ENCODE peak calls at places on chromosomes 5 and 9, in eight cellular contexts. B, T, J, V, W, S, A and Q are unnamed samples.

GRCh38 chr5:72510610-72511121 is 3.5 kb upstream of the ZNF366 start:
- DNase-seq in B (peak; percentile 85), T (peak; percentile 38), J (no peak), V (no peak), W (peak; percentile 92), S (no peak), A (peak; percentile 59), Q (no peak)

GRCh38 chr9:2302606-2303005 is 287.5 kb downstream of the SMARCA2 start:
- DNase-seq in B (no peak), T (no peak), J (no peak), V (no peak), W (no peak), S (no peak), A (peak; percentile 64), Q (no peak)

GRCh38 chr9:211557-211956 is 3.1 kb upstream of the DOCK8 start:
- DNase-seq in B (no peak), T (peak; percentile 44), J (no peak), V (no peak), W (no peak), S (no peak), A (peak; percentile 74), Q (no peak)

GRCh38 chr9:106075568-106075967 is 381.2 kb downstream of the TMEM38B start:
- DNase-seq in B (no peak), T (no peak), J (no peak), V (no peak), W (no peak), S (no peak), A (no peak), Q (no peak)

GRCh38 chr5:74316064-74316586 is 324.4 kb downstream of the ENC1 start:
- DNase-seq in B (peak; percentile 88), T (peak; percentile 31), J (no peak), V (no peak), W (peak; percentile 99), S (no peak), A (peak; percentile 81), Q (peak; percentile 51)

GRCh38 chr5:98638701-98639100 is 134.8 kb upstream of the RGMB start:
- DNase-seq in B (no peak), T (no peak), J (no peak), V (no peak), W (peak; percentile 95), S (no peak), A (peak; percentile 86), Q (no peak)

GRCh38 chr9:92740015-92740408 is 24.6 kb downstream of the BICD2 start:
- DNase-seq in B (no peak), T (no peak), J (no peak), V (no peak), W (peak; percentile 33), S (no peak), A (peak; percentile 39), Q (no peak)

GRCh38 chr9:23372703-23373102 is 453.3 kb downstream of the ELAVL2 start:
- DNase-seq in B (no peak), T (no peak), J (no peak), V (no peak), W (no peak), S (no peak), A (no peak), Q (no peak)

GRCh38 chr9:27003406-27004147 is 1.9 kb downstream of the LRRC19 start:
- DNase-seq in B (no peak), T (no peak), J (peak; percentile 72), V (peak; percentile 5), W (peak; percentile 10), S (no peak), A (no peak), Q (no peak)

GRCh38 chr5:133309981-133310630 is 258.3 kb downstream of the HSPA4 start:
- DNase-seq in B (no peak), T (no peak), J (no peak), V (no peak), W (no peak), S (no peak), A (no peak), Q (no peak)

GRCh38 chr5:106380736-106381135 is 1290.0 kb downstream of the EFNA5 start:
- DNase-seq in B (no peak), T (no peak), J (no peak), V (no peak), W (peak; percentile 85), S (no peak), A (peak; percentile 26), Q (no peak)

GRCh38 chr5:136656811-136657210 is 291.5 kb upstream of the TRPC7 start:
- DNase-seq in B (no peak), T (no peak), J (no peak), V (no peak), W (peak; percentile 68), S (no peak), A (peak; percentile 2), Q (no peak)

GRCh38 chr5:134371834-134372340 is 518 bp downstream of the UBE2B start:
- DNase-seq in B (peak; percentile 77), T (peak; percentile 36), J (peak; percentile 78), V (peak; percentile 65), W (peak; percentile 36), S (peak; percentile 47), A (peak; percentile 43), Q (peak; percentile 67)

GRCh38 chr5:15003511-15003920 is 131.9 kb upstream of the ANKH start:
- DNase-seq in B (peak; percentile 58), T (peak; percentile 44), J (peak; percentile 80), V (peak; percentile 14), W (peak; percentile 72), S (peak; percentile 69), A (peak; percentile 84), Q (peak; percentile 65)

GRCh38 chr5:180353226-180353962 is at the start of gene GFPT2:
- DNase-seq in B (peak; percentile 89), T (peak; percentile 86), J (peak; percentile 52), V (peak; percentile 87), W (peak; percentile 73), S (peak; percentile 61), A (peak; percentile 90), Q (peak; percentile 68)

GRCh38 chr5:154197801-154198461 is 7.4 kb downstream of the GALNT10 start:
- DNase-seq in B (no peak), T (no peak), J (peak; percentile 63), V (no peak), W (peak; percentile 95), S (no peak), A (peak; percentile 52), Q (no peak)

GRCh38 chr9:130629443-130630090 is 34.8 kb upstream of the PRDM12 start:
- DNase-seq in B (peak; percentile 13), T (no peak), J (no peak), V (no peak), W (no peak), S (no peak), A (no peak), Q (no peak)
- H3K36me3 ChIP-seq in B (no peaks in the 10 kb centered on the region), T (no peaks in the 10 kb centered on the region), J (peaks cover 8% of the 10 kb centered on the region), V (peaks cover 87% of the 10 kb centered on the region), W (peaks cover 26% of the 10 kb centered on the region), S (peaks cover 60% of the 10 kb centered on the region), A (peaks cover 48% of the 10 kb centered on the region), Q (peaks cover 100% of the 10 kb centered on the region)

GRCh38 chr9:100426194-100426531 is 780 bp upstream of the MSANTD3 start:
- DNase-seq in B (no peak), T (no peak), J (no peak), V (no peak), W (no peak), S (no peak), A (peak; percentile 52), Q (no peak)
- H3K27ac ChIP-seq in B (peak overlapping the region; percentile 95), T (peak overlapping the region; percentile 93), J (peak overlapping the region; percentile 65), V (peak overlapping the region; percentile 79), W (peak overlapping the region; percentile 94), S (peak overlapping the region; percentile 59), A (peak overlapping the region; percentile 95), Q (peak overlapping the region; percentile 91)

DNA sequence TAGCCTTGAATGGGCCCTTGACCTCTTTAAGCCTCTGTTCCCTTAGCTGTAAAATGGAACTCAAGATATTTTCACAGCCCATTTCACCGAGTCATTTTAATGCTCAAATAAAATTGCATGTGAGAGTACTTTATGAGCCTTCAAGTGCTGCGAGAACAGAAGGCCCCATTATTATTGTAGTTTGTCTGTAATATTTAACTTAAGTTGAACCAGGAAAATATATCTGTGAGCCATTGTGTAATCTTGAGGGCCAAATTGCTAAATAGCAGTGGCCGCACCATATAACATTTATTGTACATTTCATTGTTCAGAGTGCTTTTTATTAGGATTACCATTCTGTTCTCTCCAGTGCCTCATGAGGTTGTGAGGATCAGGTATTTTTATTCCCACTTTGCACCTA is 250.0 kb downstream of the NTRK2 start:
- DNase-seq in B (no peak), T (no peak), J (no peak), V (no peak), W (no peak), S (no peak), A (no peak), Q (no peak)
- H3K4me3 ChIP-seq in B (no peak overlapping the region), T (no peak overlapping the region), J (no peak overlapping the region), V (no peak overlapping the region), W (no peak overlapping the region), S (no peak overlapping the region), A (no peak overlapping the region), Q (no peak overlapping the region)

DNA sequence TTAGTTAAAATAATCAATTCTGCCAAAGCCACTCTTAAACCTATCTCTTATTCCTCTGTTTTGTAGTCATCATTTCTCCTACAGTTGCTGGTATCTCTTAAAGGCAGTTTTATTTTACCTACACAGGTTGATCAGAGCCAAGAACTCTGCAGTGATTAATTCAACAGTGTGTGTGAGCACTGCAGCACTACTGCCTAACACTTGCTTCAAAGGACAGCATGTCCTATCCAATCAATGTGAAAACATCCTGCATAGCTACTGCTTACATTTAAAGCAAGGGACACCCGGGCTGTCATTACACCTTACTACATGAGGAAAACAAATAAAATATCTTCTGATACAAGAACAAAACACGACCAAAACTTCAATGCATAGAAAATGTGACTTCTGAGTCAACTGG is 45.1 kb upstream of the HK3 start:
- DNase-seq in B (no peak), T (no peak), J (no peak), V (no peak), W (no peak), S (no peak), A (no peak), Q (peak; percentile 8)
- H3K36me3 ChIP-seq in B (peaks cover 2% of the 10 kb centered on the region), T (no peaks in the 10 kb centered on the region), J (peaks cover 9% of the 10 kb centered on the region), V (peaks cover 91% of the 10 kb centered on the region), W (peaks cover 4% of the 10 kb centered on the region), S (peaks cover 94% of the 10 kb centered on the region), A (peaks cover 11% of the 10 kb centered on the region), Q (peaks cover 12% of the 10 kb centered on the region)

DNA sequence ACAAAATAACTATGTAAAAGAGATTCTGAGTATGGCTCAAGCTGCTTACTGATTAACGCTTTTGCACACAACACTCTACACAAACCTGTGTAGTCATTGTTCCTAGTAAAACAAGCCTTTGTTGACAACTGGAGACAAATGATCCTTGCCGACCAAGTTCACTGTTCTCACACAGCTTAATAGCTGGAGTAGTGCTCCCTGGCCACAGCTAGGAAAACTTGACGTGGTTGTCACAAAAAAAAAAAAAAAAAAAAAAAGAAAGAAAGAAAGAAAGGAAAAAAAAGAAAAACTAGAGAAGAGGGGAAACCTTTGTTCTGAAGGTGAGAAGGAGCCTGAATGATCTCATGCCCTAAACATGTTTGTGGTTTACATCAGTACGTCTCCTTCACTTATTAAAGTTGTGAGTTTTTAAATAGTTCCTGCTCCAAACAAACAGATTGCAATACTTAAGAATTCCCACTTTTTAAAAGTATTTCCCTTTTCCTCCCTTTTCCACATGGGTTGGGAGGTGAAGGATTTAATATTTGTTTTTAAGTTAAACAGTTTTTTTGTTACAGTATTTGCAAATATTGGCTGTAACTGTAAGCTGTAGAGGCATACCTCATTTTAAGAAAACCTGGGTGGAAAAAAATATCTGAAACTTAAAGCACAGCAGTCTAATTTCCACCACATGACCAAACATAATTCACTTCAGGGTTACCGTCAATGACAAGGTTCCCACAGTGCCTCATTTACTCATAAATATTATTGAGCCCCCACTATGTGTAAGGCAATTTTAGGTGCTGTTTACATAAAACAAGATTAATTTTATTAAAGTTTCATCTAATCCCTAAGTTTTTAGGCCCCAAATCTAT is 63.7 kb downstream of the GLIS3 start:
- DNase-seq in B (no peak), T (no peak), J (no peak), V (no peak), W (peak; percentile 92), S (no peak), A (peak; percentile 68), Q (no peak)
- H3K27ac ChIP-seq in B (no peak overlapping the region), T (peak overlapping the region; percentile 79), J (no peak overlapping the region), V (no peak overlapping the region), W (no peak overlapping the region), S (no peak overlapping the region), A (no peak overlapping the region), Q (no peak overlapping the region)